ENCODE peak calls at places on chromosomes 11 and 22, in five cellular contexts. L is A549, Y is IMR-90, U is K562, O is SK-N-SH. M is an unnamed sample.

GRCh38 chr22:43293661-43294392 is 49.3 kb downstream of the SCUBE1 start:
- DNase-seq in L (peak), Y (peak), U (peak), O (no peak), M (no peak)

GRCh38 chr22:44031111-44031963 is 7.2 kb downstream of the PARVB start:
- DNase-seq in L (no peak), Y (no peak), U (no peak), O (no peak), M (no peak)

GRCh38 chr11:74749965-74750296 is 1.3 kb downstream of the RNF169 start:
- DNase-seq in L (no peak), Y (no peak), U (no peak), O (no peak), M (no peak)

GRCh38 chr11:8963569-8964323 is 496 bp downstream of the TMEM9B start:
- DNase-seq in L (peak), Y (no peak), U (no peak), O (peak), M (peak)

GRCh38 chr11:62431171-62431895 is 12.5 kb downstream of the SCGB1A1 start:
- DNase-seq in L (peak), Y (peak), U (no peak), O (no peak), M (no peak)

GRCh38 chr22:50599816-50600454 is 658 bp upstream of the MAPK8IP2 start:
- DNase-seq in L (no peak), Y (no peak), U (peak), O (peak), M (no peak)

GRCh38 chr22:22403771-22404170 is 104.8 kb downstream of the ZNF280B start:
- DNase-seq in L (peak), Y (no peak), U (no peak), O (no peak), M (no peak)

GRCh38 chr11:130816516-130816915 is 99.8 kb downstream of the SNX19 start:
- DNase-seq in L (no peak), Y (no peak), U (no peak), O (no peak), M (no peak)

GRCh38 chr11:80521592-80521991 is 1080.8 kb upstream of the TENM4 start:
- DNase-seq in L (no peak), Y (no peak), U (no peak), O (no peak), M (no peak)

GRCh38 chr11:121892131-121892681 is 223.8 kb downstream of the BLID start:
- DNase-seq in L (no peak), Y (peak), U (no peak), O (no peak), M (no peak)

GRCh38 chr11:133898770-133899115 is 53.4 kb upstream of the SPATA19 start:
- DNase-seq in L (no peak), Y (no peak), U (no peak), O (no peak), M (no peak)

GRCh38 chr11:60915250-60915914 is 1.4 kb downstream of the TMEM109 start:
- DNase-seq in L (peak), Y (peak), U (no peak), O (peak), M (peak)

GRCh38 chr11:110349109-110349996 is 52.9 kb upstream of the RDX start:
- DNase-seq in L (no peak), Y (no peak), U (no peak), O (no peak), M (peak)

GRCh38 chr11:79189604-79190003 is 251.2 kb downstream of the TENM4 start:
- DNase-seq in L (no peak), Y (no peak), U (no peak), O (no peak), M (no peak)

GRCh38 chr22:24728790-24729637 is 45.5 kb downstream of the PIWIL3 start:
- DNase-seq in L (no peak), Y (peak), U (peak), O (peak), M (no peak)

GRCh38 chr11:27721505-27722116 is 21.4 kb upstream of the BDNF start:
- DNase-seq in L (no peak), Y (no peak), U (no peak), O (no peak), M (no peak)

GRCh38 chr22:26763633-26764295 is 106.4 kb downstream of the MIAT start:
- DNase-seq in L (peak), Y (peak), U (no peak), O (no peak), M (no peak)

GRCh38 chr11:126589492-126589803 is 234.0 kb downstream of the ST3GAL4 start:
- DNase-seq in L (no peak), Y (peak), U (no peak), O (no peak), M (no peak)

GRCh38 chr11:56688554-56688953 is 10.3 kb upstream of the OR9G1 start:
- DNase-seq in L (no peak), Y (no peak), U (no peak), O (no peak), M (no peak)

GRCh38 chr11:128694618-128695481 is 978 bp downstream of the FLI1 start:
- DNase-seq in L (no peak), Y (no peak), U (no peak), O (peak), M (no peak)

GRCh38 chr22:26276530-26277200 is 107.4 kb downstream of the SEZ6L start:
- DNase-seq in L (no peak), Y (no peak), U (no peak), O (no peak), M (no peak)

GRCh38 chr22:49018601-49019000 is 809.1 kb downstream of the BRD1 start:
- DNase-seq in L (no peak), Y (no peak), U (no peak), O (no peak), M (no peak)

GRCh38 chr11:24731554-24731953 is 234.7 kb downstream of the LUZP2 start:
- DNase-seq in L (no peak), Y (no peak), U (no peak), O (no peak), M (no peak)

GRCh38 chr11:79461144-79461543 is 20.3 kb upstream of the TENM4 start:
- DNase-seq in L (no peak), Y (peak), U (no peak), O (peak), M (no peak)

GRCh38 chr11:71097506-71098240 is 154.7 kb downstream of the SHANK2 start:
- DNase-seq in L (no peak), Y (no peak), U (no peak), O (no peak), M (no peak)

GRCh38 chr11:72478596-72479143 is 44.3 kb upstream of the CLPB start:
- DNase-seq in L (no peak), Y (no peak), U (no peak), O (no peak), M (no peak)

GRCh38 chr11:11468919-11469318 is 115.9 kb upstream of the CSNK2A3 start:
- DNase-seq in L (no peak), Y (peak), U (no peak), O (no peak), M (no peak)

GRCh38 chr22:45163074-45163416 is 680 bp upstream of the NUP50 start:
- DNase-seq in L (peak), Y (peak), U (peak), O (peak), M (no peak)

GRCh38 chr11:97742717-97743116 is 1278.0 kb upstream of the CNTN5 start:
- DNase-seq in L (no peak), Y (peak), U (no peak), O (no peak), M (no peak)

GRCh38 chr22:25493794-25494193 is 70.7 kb upstream of the GRK3 start:
- DNase-seq in L (no peak), Y (no peak), U (no peak), O (no peak), M (no peak)

GRCh38 chr11:44110231-44110679 is 14.8 kb downstream of the EXT2 start:
- DNase-seq in L (peak), Y (peak), U (peak), O (peak), M (no peak)

GRCh38 chr11:122813176-122813917 is 25.0 kb upstream of the CRTAM start:
- DNase-seq in L (no peak), Y (no peak), U (no peak), O (no peak), M (no peak)

GRCh38 chr11:31045335-31045734 is 324.2 kb downstream of the DCDC1 start:
- DNase-seq in L (peak), Y (no peak), U (no peak), O (peak), M (no peak)

GRCh38 chr11:14378171-14378570 is 19.2 kb upstream of the RRAS2 start:
- DNase-seq in L (no peak), Y (no peak), U (no peak), O (no peak), M (no peak)

GRCh38 chr11:57732661-57733060 is 8.6 kb upstream of the SELENOH start:
- DNase-seq in L (no peak), Y (no peak), U (no peak), O (no peak), M (no peak)

GRCh38 chr22:32564170-32565001 is 89.8 kb downstream of the FBXO7 start:
- DNase-seq in L (peak), Y (peak), U (no peak), O (no peak), M (no peak)

GRCh38 chr11:45094958-45095690 is 51.3 kb upstream of the PRDM11 start:
- DNase-seq in L (no peak), Y (no peak), U (no peak), O (no peak), M (no peak)

GRCh38 chr22:44939451-44939850 is 70.4 kb downstream of the PHF21B start:
- DNase-seq in L (no peak), Y (no peak), U (no peak), O (no peak), M (no peak)

DNA sequence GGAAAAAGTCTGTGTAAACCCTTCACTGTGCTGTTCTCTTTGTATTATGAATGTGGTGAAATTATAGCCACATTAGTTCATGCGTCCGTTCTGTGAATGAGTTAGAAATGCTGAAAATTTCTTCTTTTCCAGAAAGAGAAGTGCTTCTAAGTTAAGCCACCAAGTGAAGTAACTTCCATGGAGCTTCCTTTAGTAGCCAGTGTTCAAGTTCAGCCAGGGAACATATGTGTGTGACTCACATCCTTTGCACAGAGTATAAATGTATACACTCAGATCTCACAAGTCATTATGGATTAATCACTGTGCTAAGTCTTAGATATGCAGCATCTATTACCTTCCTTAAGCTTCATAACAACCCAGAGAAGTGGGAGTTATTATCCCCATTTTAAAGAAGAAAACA is 3.1 kb upstream of the MMP8 start:
- DNase-seq in L (no peak), Y (peak), U (no peak), O (no peak), M (no peak)
- TF ChIP-seq RCOR1 in L (no peak), Y (no peak), U (no peak), O (no peak), M (no peak)

DNA sequence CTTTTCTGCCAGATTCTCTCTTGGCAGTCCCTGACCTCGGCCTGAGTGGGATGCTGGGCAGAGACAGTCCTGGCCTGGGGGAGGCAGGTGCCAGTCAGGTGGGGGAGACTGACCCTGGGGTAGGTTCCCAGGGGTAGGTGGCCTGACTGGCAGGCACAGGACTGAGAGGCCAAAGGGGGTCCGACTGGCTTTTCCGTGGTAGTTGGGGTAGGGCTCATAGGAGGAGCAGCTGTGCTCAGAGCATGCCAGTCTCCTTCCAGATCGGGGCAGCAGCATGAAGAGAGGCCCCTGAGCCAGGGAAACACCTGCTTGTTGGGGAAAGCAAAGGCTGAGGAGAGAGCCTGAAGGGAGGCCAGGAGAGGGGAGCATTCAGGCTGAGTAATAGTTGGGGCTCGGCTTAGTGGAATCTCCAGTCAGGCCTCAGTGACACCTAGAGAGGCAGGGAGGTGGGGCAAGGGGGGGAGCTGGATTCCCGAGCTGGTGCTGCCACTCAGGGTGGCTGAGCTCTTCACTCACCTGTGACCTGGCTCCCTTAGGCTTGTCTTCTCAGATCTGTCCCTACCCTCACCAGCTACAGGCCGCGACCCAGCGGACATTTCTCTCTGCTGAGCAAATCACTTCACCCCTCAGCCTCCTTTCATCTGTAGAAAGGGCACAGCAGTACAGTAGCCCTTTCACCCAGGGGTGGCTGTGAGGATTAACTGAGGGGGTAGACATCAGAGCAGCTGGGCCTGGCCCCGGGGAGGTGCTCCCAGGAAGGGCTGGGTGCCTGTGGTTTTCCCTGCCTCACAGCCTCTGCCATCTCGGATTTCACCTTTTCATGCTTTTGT is 26.2 kb downstream of the MCM5 start:
- DNase-seq in L (no peak), Y (peak), U (no peak), O (no peak), M (no peak)
- TF ChIP-seq RCOR1 in L (no peak), Y (no peak), U (no peak), O (no peak), M (no peak)

GRCh38 chr11:86510674-86511073 is 136.0 kb downstream of the CCDC81 start:
- DNase-seq in L (no peak), Y (no peak), U (no peak), O (no peak), M (no peak)

GRCh38 chr11:86510097-86510496 is 135.4 kb downstream of the CCDC81 start:
- DNase-seq in L (no peak), Y (no peak), U (no peak), O (no peak), M (no peak)

GRCh38 chr11:86509579-86509978 is 134.9 kb downstream of the CCDC81 start:
- DNase-seq in L (peak), Y (no peak), U (no peak), O (no peak), M (no peak)

GRCh38 chr11:86513138-86513537 is 138.5 kb downstream of the CCDC81 start:
- DNase-seq in L (no peak), Y (no peak), U (no peak), O (no peak), M (no peak)

GRCh38 chr11:86511086-86511551 is 136.4 kb downstream of the CCDC81 start:
- DNase-seq in L (peak), Y (peak), U (no peak), O (no peak), M (peak)
- TF ChIP-seq RCOR1 in L (no peak), Y (no peak), U (no peak), O (no peak), M (no peak)

DNA sequence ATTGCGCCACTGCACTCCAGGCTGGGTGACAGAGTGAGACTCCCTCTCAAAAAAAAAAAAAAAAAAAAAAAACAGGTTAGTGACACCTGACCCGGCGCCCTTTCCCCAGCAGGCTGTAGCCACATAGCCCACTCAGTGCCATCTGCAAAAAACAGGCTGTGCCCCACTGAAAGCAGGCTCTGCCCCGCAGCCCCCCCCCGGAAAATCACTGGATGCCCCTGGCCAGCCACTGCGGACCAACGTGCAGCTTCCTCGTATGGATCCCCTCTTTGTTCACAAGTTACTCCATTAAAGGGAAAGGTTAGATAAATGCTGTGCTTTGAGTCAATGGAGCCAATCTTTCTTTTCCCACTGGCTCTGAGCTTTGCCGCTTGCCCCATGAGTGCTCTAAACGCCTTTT is 660.3 kb downstream of the TBC1D22A start:
- DNase-seq in L (no peak), Y (no peak), U (no peak), O (no peak), M (no peak)
- TF ChIP-seq RCOR1 in L (no peak), Y (no peak), U (no peak), O (no peak), M (no peak)

DNA sequence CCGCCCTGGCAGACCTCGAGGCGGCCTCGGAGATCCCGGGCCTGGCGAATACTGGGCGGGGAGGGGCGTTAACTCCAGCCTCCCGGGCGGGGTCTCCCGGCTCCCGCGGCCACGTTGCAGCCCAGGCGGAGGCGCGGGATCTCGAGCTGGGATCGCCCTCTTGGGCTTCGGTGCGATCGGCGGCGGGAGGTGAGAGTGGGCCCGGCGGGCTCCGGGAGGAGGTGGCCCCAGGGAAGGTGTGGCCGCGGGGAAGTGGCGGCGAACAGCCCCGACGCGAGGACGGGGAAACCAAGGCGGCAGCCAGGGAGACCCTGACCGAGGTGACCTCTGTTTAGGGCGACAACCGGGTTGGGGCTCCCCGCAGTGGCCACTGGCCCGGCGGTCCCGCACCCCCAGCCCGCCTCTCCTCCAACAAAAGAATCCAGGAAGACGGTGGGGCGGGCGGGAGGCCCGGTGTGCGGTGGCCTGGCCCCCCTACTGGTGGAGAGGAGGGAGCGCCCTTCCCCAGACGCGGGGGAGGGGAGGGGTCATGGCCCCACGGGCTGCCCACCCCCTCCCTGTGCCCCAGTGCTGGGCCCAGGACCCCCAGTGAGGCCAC is at the start of gene PHETA2:
- DNase-seq in L (no peak), Y (peak), U (no peak), O (peak), M (no peak)
- TF ChIP-seq RCOR1 in L (no peak), Y (no peak), U (no peak), O (no peak), M (no peak)

DNA sequence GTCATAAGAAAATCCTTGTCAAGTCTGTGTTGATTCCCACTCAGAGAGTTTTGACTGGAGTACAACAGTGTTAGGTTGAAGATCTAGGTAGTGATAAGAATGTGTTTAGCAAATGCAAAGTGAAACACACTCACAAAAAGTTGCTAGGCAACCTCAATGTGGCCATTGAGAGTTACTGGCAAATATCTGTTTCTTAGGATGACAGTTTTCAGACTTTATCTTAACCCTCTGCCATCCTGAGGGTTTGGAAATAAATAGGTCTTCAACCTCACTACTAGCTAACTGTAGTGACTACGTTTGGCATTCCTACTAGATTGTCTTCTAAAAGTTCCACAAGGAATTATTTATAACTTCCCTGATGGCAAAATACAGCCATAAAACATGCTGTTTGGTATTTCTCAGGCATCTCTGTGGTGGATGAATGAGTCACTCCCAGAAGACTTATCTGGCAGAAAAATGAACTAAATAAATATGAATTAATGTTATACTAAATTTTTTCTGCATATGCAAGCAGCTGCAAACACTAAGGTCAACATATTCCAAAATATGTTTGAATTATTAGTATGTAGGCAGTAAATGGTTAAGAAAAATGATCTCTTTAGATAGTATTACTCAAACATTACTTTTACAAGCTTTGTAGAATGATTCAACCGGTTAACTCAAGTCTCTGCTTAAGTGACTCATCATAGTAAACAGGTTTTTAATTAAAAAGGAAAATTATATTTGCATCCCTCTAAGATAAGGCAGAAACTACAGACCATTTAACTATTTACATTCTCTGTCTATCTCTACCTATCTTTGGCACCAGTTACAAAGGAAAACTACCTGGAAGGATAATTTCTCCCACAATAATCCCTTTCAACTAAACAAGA is 17.1 kb upstream of the SYTL2 start:
- DNase-seq in L (peak), Y (peak), U (no peak), O (no peak), M (no peak)
- TF ChIP-seq RCOR1 in L (no peak), Y (no peak), U (no peak), O (no peak), M (no peak)

GRCh38 chr22:29205598-29206371 is at the start of gene EMID1:
- DNase-seq in L (peak), Y (peak), U (peak), O (peak), M (no peak)
- TF ChIP-seq RCOR1 in L (no peak), Y (no peak), U (no peak), O (no peak), M (no peak)

GRCh38 chr11:34650528-34650927 is 29.6 kb downstream of the EHF start:
- DNase-seq in L (no peak), Y (peak), U (no peak), O (no peak), M (peak)
- TF ChIP-seq RCOR1 in L (no peak), Y (no peak), U (no peak), O (no peak), M (peak)

GRCh38 chr22:40678493-40679248 is 613 bp upstream of the MCHR1 start:
- DNase-seq in L (no peak), Y (no peak), U (no peak), O (no peak), M (no peak)

GRCh38 chr22:40674274-40674673 is 5.0 kb upstream of the MCHR1 start:
- DNase-seq in L (no peak), Y (no peak), U (no peak), O (no peak), M (no peak)

GRCh38 chr22:40679964-40680818 is 907 bp downstream of the MCHR1 start:
- DNase-seq in L (peak), Y (peak), U (no peak), O (no peak), M (no peak)

GRCh38 chr22:40679249-40679963 is at the start of gene MCHR1:
- DNase-seq in L (no peak), Y (peak), U (peak), O (peak), M (no peak)

GRCh38 chr22:40676644-40677043 is 2.6 kb upstream of the MCHR1 start:
- DNase-seq in L (no peak), Y (no peak), U (no peak), O (no peak), M (no peak)
- TF ChIP-seq RCOR1 in L (no peak), Y (no peak), U (no peak), O (no peak), M (no peak)

M was measured in GM12878.